ENCODE peak calls at places on chromosome 4, in nine cellular contexts. One of them, this sample, is unnamed.

GRCh38 chr4:3249681-3250437 is 900 bp downstream of the MSANTD1 start:
- DNase-seq in coronary artery: no peak
- DNase-seq in heart left ventricle: no peak
- DNase-seq in A549: no peak
- DNase-seq in A673: no peak
- DNase-seq in CD4-positive, alpha-beta T cell: no peak
- DNase-seq in HCT116: no peak
- DNase-seq in body of pancreas: peak
- DNase-seq in tibial artery: no peak
- DNase-seq in this sample: no peak

GRCh38 chr4:24042094-24042493 is 152.2 kb upstream of the PPARGC1A start:
- DNase-seq in A549: no peak
- DNase-seq in body of pancreas: no peak
- DNase-seq in A673: no peak
- DNase-seq in HCT116: no peak
- DNase-seq in tibial artery: no peak
- DNase-seq in heart left ventricle: no peak
- DNase-seq in CD4-positive, alpha-beta T cell: no peak
- DNase-seq in coronary artery: no peak
- DNase-seq in this sample: no peak

GRCh38 chr4:185209031-185209851 is at the start of gene SNX25:
- DNase-seq in body of pancreas: peak
- DNase-seq in tibial artery: peak
- DNase-seq in HCT116: peak
- DNase-seq in A673: peak
- DNase-seq in A549: peak
- DNase-seq in CD4-positive, alpha-beta T cell: peak
- DNase-seq in coronary artery: peak
- DNase-seq in heart left ventricle: peak
- DNase-seq in this sample: peak

GRCh38 chr4:3227878-3228675 is 20.9 kb upstream of the MSANTD1 start:
- DNase-seq in tibial artery: peak
- DNase-seq in A549: no peak
- DNase-seq in coronary artery: no peak
- DNase-seq in body of pancreas: peak
- DNase-seq in heart left ventricle: peak
- DNase-seq in CD4-positive, alpha-beta T cell: no peak
- DNase-seq in HCT116: no peak
- DNase-seq in A673: no peak
- DNase-seq in this sample: peak

GRCh38 chr4:71050809-71051208 is 57.4 kb downstream of the DCK start:
- DNase-seq in CD4-positive, alpha-beta T cell: no peak
- DNase-seq in body of pancreas: no peak
- DNase-seq in heart left ventricle: no peak
- DNase-seq in HCT116: no peak
- DNase-seq in A549: no peak
- DNase-seq in tibial artery: no peak
- DNase-seq in coronary artery: no peak
- DNase-seq in A673: no peak
- DNase-seq in this sample: no peak

GRCh38 chr4:25860586-25861421 is 2.0 kb downstream of the SEL1L3 start:
- DNase-seq in heart left ventricle: peak
- DNase-seq in coronary artery: no peak
- DNase-seq in HCT116: no peak
- DNase-seq in body of pancreas: no peak
- DNase-seq in A673: no peak
- DNase-seq in tibial artery: no peak
- DNase-seq in CD4-positive, alpha-beta T cell: no peak
- DNase-seq in A549: no peak
- DNase-seq in this sample: no peak

GRCh38 chr4:4837921-4838601 is 21.4 kb upstream of the MSX1 start:
- DNase-seq in HCT116: no peak
- DNase-seq in A673: no peak
- DNase-seq in tibial artery: no peak
- DNase-seq in A549: no peak
- DNase-seq in coronary artery: peak
- DNase-seq in heart left ventricle: no peak
- DNase-seq in CD4-positive, alpha-beta T cell: no peak
- DNase-seq in body of pancreas: no peak
- DNase-seq in this sample: no peak

GRCh38 chr4:139950568-139950967 is 203.4 kb downstream of the MAML3 start:
- DNase-seq in CD4-positive, alpha-beta T cell: no peak
- DNase-seq in coronary artery: no peak
- DNase-seq in heart left ventricle: no peak
- DNase-seq in A673: no peak
- DNase-seq in HCT116: no peak
- DNase-seq in A549: no peak
- DNase-seq in body of pancreas: no peak
- DNase-seq in tibial artery: no peak
- DNase-seq in this sample: no peak

GRCh38 chr4:111689214-111689613 is 456.0 kb upstream of the FAM241A start:
- DNase-seq in A549: no peak
- DNase-seq in CD4-positive, alpha-beta T cell: no peak
- DNase-seq in A673: peak
- DNase-seq in coronary artery: no peak
- DNase-seq in heart left ventricle: no peak
- DNase-seq in tibial artery: no peak
- DNase-seq in HCT116: no peak
- DNase-seq in body of pancreas: peak
- DNase-seq in this sample: peak

GRCh38 chr4:24519649-24520048 is 64.7 kb downstream of the DHX15 start:
- DNase-seq in coronary artery: no peak
- DNase-seq in heart left ventricle: no peak
- DNase-seq in A673: no peak
- DNase-seq in CD4-positive, alpha-beta T cell: no peak
- DNase-seq in tibial artery: no peak
- DNase-seq in body of pancreas: peak
- DNase-seq in HCT116: no peak
- DNase-seq in A549: no peak
- DNase-seq in this sample: no peak

GRCh38 chr4:111798840-111799239 is 346.4 kb upstream of the FAM241A start:
- DNase-seq in tibial artery: no peak
- DNase-seq in A549: no peak
- DNase-seq in heart left ventricle: no peak
- DNase-seq in A673: peak
- DNase-seq in body of pancreas: no peak
- DNase-seq in CD4-positive, alpha-beta T cell: no peak
- DNase-seq in HCT116: no peak
- DNase-seq in coronary artery: no peak
- DNase-seq in this sample: no peak

GRCh38 chr4:93031431-93032098 is 727.8 kb downstream of the GRID2 start:
- DNase-seq in coronary artery: no peak
- DNase-seq in HCT116: no peak
- DNase-seq in A673: no peak
- DNase-seq in CD4-positive, alpha-beta T cell: no peak
- DNase-seq in heart left ventricle: no peak
- DNase-seq in A549: no peak
- DNase-seq in body of pancreas: no peak
- DNase-seq in tibial artery: no peak
- DNase-seq in this sample: no peak

GRCh38 chr4:68267433-68267944 is 22.0 kb upstream of the TMPRSS11B start:
- DNase-seq in coronary artery: no peak
- DNase-seq in tibial artery: no peak
- DNase-seq in A549: no peak
- DNase-seq in HCT116: no peak
- DNase-seq in body of pancreas: no peak
- DNase-seq in A673: no peak
- DNase-seq in heart left ventricle: no peak
- DNase-seq in CD4-positive, alpha-beta T cell: no peak
- DNase-seq in this sample: no peak

GRCh38 chr4:71907782-71908181 is 123.9 kb upstream of the GC start:
- DNase-seq in body of pancreas: no peak
- DNase-seq in HCT116: no peak
- DNase-seq in tibial artery: no peak
- DNase-seq in A549: no peak
- DNase-seq in A673: no peak
- DNase-seq in CD4-positive, alpha-beta T cell: no peak
- DNase-seq in heart left ventricle: no peak
- DNase-seq in coronary artery: no peak
- DNase-seq in this sample: no peak

GRCh38 chr4:151952711-151953254 is 192.0 kb upstream of the GATB start:
- DNase-seq in CD4-positive, alpha-beta T cell: no peak
- DNase-seq in tibial artery: no peak
- DNase-seq in HCT116: no peak
- DNase-seq in A673: no peak
- DNase-seq in heart left ventricle: no peak
- DNase-seq in coronary artery: no peak
- DNase-seq in A549: no peak
- DNase-seq in body of pancreas: no peak
- DNase-seq in this sample: no peak

GRCh38 chr4:95728145-95728544 is 111.7 kb upstream of the PDHA2 start:
- DNase-seq in heart left ventricle: peak
- DNase-seq in A549: no peak
- DNase-seq in A673: no peak
- DNase-seq in CD4-positive, alpha-beta T cell: no peak
- DNase-seq in coronary artery: no peak
- DNase-seq in HCT116: no peak
- DNase-seq in tibial artery: no peak
- DNase-seq in body of pancreas: no peak
- DNase-seq in this sample: peak

GRCh38 chr4:167232805-167233522 is 1.3 kb downstream of the SPOCK3 start:
- DNase-seq in tibial artery: no peak
- DNase-seq in HCT116: no peak
- DNase-seq in CD4-positive, alpha-beta T cell: no peak
- DNase-seq in coronary artery: no peak
- DNase-seq in heart left ventricle: no peak
- DNase-seq in A673: no peak
- DNase-seq in A549: no peak
- DNase-seq in body of pancreas: no peak
- DNase-seq in this sample: no peak

GRCh38 chr4:114277690-114278089 is 298.2 kb upstream of the ARSJ start:
- DNase-seq in CD4-positive, alpha-beta T cell: no peak
- DNase-seq in heart left ventricle: no peak
- DNase-seq in coronary artery: no peak
- DNase-seq in A549: no peak
- DNase-seq in HCT116: no peak
- DNase-seq in tibial artery: no peak
- DNase-seq in A673: no peak
- DNase-seq in body of pancreas: no peak
- DNase-seq in this sample: no peak

GRCh38 chr4:128847074-128847724 is 37.7 kb downstream of the JADE1 start:
- DNase-seq in CD4-positive, alpha-beta T cell: no peak
- DNase-seq in coronary artery: no peak
- DNase-seq in body of pancreas: no peak
- DNase-seq in A673: no peak
- DNase-seq in A549: no peak
- DNase-seq in tibial artery: no peak
- DNase-seq in heart left ventricle: no peak
- DNase-seq in HCT116: no peak
- DNase-seq in this sample: no peak

GRCh38 chr4:137278431-137278830 is 253.9 kb downstream of the PCDH18 start:
- DNase-seq in body of pancreas: no peak
- DNase-seq in tibial artery: no peak
- DNase-seq in CD4-positive, alpha-beta T cell: no peak
- DNase-seq in HCT116: no peak
- DNase-seq in coronary artery: no peak
- DNase-seq in A673: no peak
- DNase-seq in heart left ventricle: no peak
- DNase-seq in A549: no peak
- DNase-seq in this sample: no peak

DNA sequence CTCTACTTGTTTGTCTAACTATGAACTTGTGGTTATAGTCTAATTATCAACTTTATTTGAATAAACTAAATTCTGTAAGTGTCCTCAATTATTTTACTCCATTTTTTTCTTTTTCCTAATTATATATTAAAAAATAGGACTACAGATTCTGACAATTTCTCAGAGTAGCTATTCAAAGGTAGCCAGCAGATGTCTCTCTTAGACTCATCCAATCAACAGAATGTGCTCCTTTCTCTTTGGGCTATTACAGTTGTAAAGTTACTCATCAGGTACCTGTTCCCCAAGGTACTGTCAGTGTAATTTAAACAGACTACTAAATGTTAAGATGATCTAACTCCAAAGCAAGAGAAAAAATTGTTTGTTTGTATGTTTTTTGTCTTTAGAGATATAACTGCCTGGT is 248.6 kb downstream of the PCDH18 start:
- DNase-seq in HCT116: no peak
- DNase-seq in coronary artery: no peak
- DNase-seq in body of pancreas: no peak
- DNase-seq in tibial artery: no peak
- DNase-seq in CD4-positive, alpha-beta T cell: no peak
- DNase-seq in heart left ventricle: no peak
- DNase-seq in A673: no peak
- DNase-seq in A549: no peak
- DNase-seq in this sample: no peak
- TF ChIP-seq CTCF in HCT116: peak
- TF ChIP-seq CTCF in coronary artery: no peak
- TF ChIP-seq CTCF in body of pancreas: no peak
- TF ChIP-seq CTCF in tibial artery: peak
- TF ChIP-seq CTCF in CD4-positive, alpha-beta T cell: no peak
- TF ChIP-seq CTCF in heart left ventricle: peak
- TF ChIP-seq CTCF in A673: peak
- TF ChIP-seq CTCF in A549: no peak
- TF ChIP-seq CTCF in this sample: peak

GRCh38 chr4:182874158-182874855 is 42.9 kb downstream of the DCTD start:
- DNase-seq in CD4-positive, alpha-beta T cell: no peak
- DNase-seq in tibial artery: peak
- DNase-seq in A673: peak
- DNase-seq in heart left ventricle: no peak
- DNase-seq in HCT116: no peak
- DNase-seq in coronary artery: no peak
- DNase-seq in body of pancreas: no peak
- DNase-seq in A549: no peak
- DNase-seq in this sample: peak
- H3K27ac ChIP-seq in CD4-positive, alpha-beta T cell: no peak
- H3K27ac ChIP-seq in tibial artery: no peak
- H3K27ac ChIP-seq in A673: peak
- H3K27ac ChIP-seq in heart left ventricle: no peak
- H3K27ac ChIP-seq in HCT116: no peak
- H3K27ac ChIP-seq in coronary artery: no peak
- H3K27ac ChIP-seq in body of pancreas: no peak
- H3K27ac ChIP-seq in A549: no peak
- H3K27ac ChIP-seq in this sample: no peak

GRCh38 chr4:7068279-7068842 is 497 bp upstream of the GRPEL1 start:
- DNase-seq in heart left ventricle: no peak
- DNase-seq in A549: no peak
- DNase-seq in HCT116: no peak
- DNase-seq in CD4-positive, alpha-beta T cell: no peak
- DNase-seq in body of pancreas: no peak
- DNase-seq in coronary artery: no peak
- DNase-seq in tibial artery: no peak
- DNase-seq in A673: no peak
- DNase-seq in this sample: no peak
- TF ChIP-seq CTCF in heart left ventricle: no peak
- TF ChIP-seq CTCF in A549: no peak
- TF ChIP-seq CTCF in HCT116: no peak
- TF ChIP-seq CTCF in CD4-positive, alpha-beta T cell: no peak
- TF ChIP-seq CTCF in body of pancreas: no peak
- TF ChIP-seq CTCF in coronary artery: no peak
- TF ChIP-seq CTCF in tibial artery: no peak
- TF ChIP-seq CTCF in A673: no peak
- TF ChIP-seq CTCF in this sample: no peak

DNA sequence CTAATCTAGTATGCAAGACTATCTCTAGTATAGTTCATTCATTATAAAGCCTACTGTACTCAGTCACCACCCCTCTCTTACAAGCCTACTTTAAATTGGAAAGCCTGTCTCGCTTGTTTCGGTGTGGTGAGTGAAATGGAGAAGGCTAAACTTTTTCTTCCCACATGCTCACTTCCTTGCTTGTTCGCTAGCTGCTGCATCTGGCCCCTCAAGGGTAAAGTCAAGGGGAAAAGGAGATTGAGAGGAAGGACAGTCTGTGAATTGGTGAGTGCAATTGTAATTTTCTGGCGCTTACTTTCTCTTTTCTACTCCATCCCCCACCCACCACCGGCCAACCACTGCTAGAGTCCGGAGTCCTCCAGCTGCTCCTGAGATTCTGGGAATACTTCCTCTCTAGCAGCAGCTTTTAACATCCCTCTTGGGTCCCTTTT is 12.1 kb upstream of the ARAP2 start:
- DNase-seq in tibial artery: no peak
- DNase-seq in body of pancreas: no peak
- DNase-seq in A549: no peak
- DNase-seq in heart left ventricle: peak
- DNase-seq in HCT116: no peak
- DNase-seq in coronary artery: no peak
- DNase-seq in CD4-positive, alpha-beta T cell: no peak
- DNase-seq in A673: no peak
- DNase-seq in this sample: no peak
- H3K27ac ChIP-seq in tibial artery: no peak
- H3K27ac ChIP-seq in body of pancreas: no peak
- H3K27ac ChIP-seq in A549: no peak
- H3K27ac ChIP-seq in heart left ventricle: peak
- H3K27ac ChIP-seq in HCT116: no peak
- H3K27ac ChIP-seq in coronary artery: no peak
- H3K27ac ChIP-seq in CD4-positive, alpha-beta T cell: no peak
- H3K27ac ChIP-seq in A673: no peak
- H3K27ac ChIP-seq in this sample: no peak